ENCODE peak calls at places on chromosomes 11 and 22, in six cellular contexts. One of them, this sample, is unnamed.

GRCh38 chr11:58573451-58574104 is 2.1 kb downstream of the LPXN start:
- DNase-seq in A172: peak
- DNase-seq in LHCN-M2: peak
- DNase-seq in AG08396: peak
- DNase-seq in pancreas: peak
- DNase-seq in KG1: peak
- DNase-seq in this sample: peak

GRCh38 chr22:36938886-36939285 is 25.5 kb downstream of the CSF2RB start:
- DNase-seq in A172: no peak
- DNase-seq in KG1: no peak
- DNase-seq in LHCN-M2: no peak
- DNase-seq in AG08396: no peak
- DNase-seq in pancreas: no peak
- DNase-seq in this sample: no peak

GRCh38 chr22:37355174-37355573 is 72.1 kb downstream of the ELFN2 start:
- DNase-seq in KG1: no peak
- DNase-seq in AG08396: no peak
- DNase-seq in A172: no peak
- DNase-seq in LHCN-M2: no peak
- DNase-seq in pancreas: no peak
- DNase-seq in this sample: no peak

GRCh38 chr11:16791494-16791961 is 53.1 kb downstream of the C11orf58 start:
- DNase-seq in KG1: no peak
- DNase-seq in LHCN-M2: peak
- DNase-seq in pancreas: no peak
- DNase-seq in AG08396: peak
- DNase-seq in A172: peak
- DNase-seq in this sample: peak

GRCh38 chr11:47412152-47412746 is 3.9 kb downstream of the SLC39A13 start:
- DNase-seq in pancreas: peak
- DNase-seq in A172: no peak
- DNase-seq in LHCN-M2: peak
- DNase-seq in AG08396: peak
- DNase-seq in KG1: no peak
- DNase-seq in this sample: peak

GRCh38 chr11:70158757-70159389 is 44.2 kb upstream of the FADD start:
- DNase-seq in A172: no peak
- DNase-seq in KG1: no peak
- DNase-seq in LHCN-M2: no peak
- DNase-seq in AG08396: no peak
- DNase-seq in pancreas: no peak
- DNase-seq in this sample: no peak

GRCh38 chr11:124716596-124716995 is 23.1 kb upstream of the NRGN start:
- DNase-seq in AG08396: no peak
- DNase-seq in pancreas: no peak
- DNase-seq in A172: no peak
- DNase-seq in KG1: no peak
- DNase-seq in LHCN-M2: no peak
- DNase-seq in this sample: no peak

GRCh38 chr11:10373929-10374328 is 69.1 kb downstream of the ADM start:
- DNase-seq in LHCN-M2: no peak
- DNase-seq in pancreas: no peak
- DNase-seq in AG08396: no peak
- DNase-seq in A172: no peak
- DNase-seq in KG1: no peak
- DNase-seq in this sample: no peak

GRCh38 chr11:94576306-94576705 is 9.1 kb downstream of the PIWIL4 start:
- DNase-seq in KG1: no peak
- DNase-seq in A172: no peak
- DNase-seq in pancreas: no peak
- DNase-seq in AG08396: no peak
- DNase-seq in LHCN-M2: no peak
- DNase-seq in this sample: no peak

GRCh38 chr11:6733326-6734030 is 38.3 kb downstream of the OR2AG2 start:
- DNase-seq in A172: no peak
- DNase-seq in pancreas: no peak
- DNase-seq in KG1: no peak
- DNase-seq in AG08396: no peak
- DNase-seq in LHCN-M2: no peak
- DNase-seq in this sample: no peak

GRCh38 chr11:116980136-116980793 is 118.0 kb downstream of the SIK3 start:
- DNase-seq in KG1: no peak
- DNase-seq in pancreas: no peak
- DNase-seq in A172: no peak
- DNase-seq in AG08396: no peak
- DNase-seq in LHCN-M2: no peak
- DNase-seq in this sample: no peak

GRCh38 chr11:11552688-11553087 is 69.1 kb downstream of the GALNT18 start:
- DNase-seq in LHCN-M2: no peak
- DNase-seq in A172: no peak
- DNase-seq in KG1: no peak
- DNase-seq in pancreas: no peak
- DNase-seq in AG08396: no peak
- DNase-seq in this sample: no peak

GRCh38 chr11:116691779-116692178 is 81.0 kb downstream of the BUD13 start:
- DNase-seq in KG1: peak
- DNase-seq in A172: no peak
- DNase-seq in AG08396: peak
- DNase-seq in pancreas: no peak
- DNase-seq in LHCN-M2: peak
- DNase-seq in this sample: peak

GRCh38 chr11:134024420-134025085 is 44.3 kb upstream of the JAM3 start:
- DNase-seq in AG08396: peak
- DNase-seq in pancreas: no peak
- DNase-seq in LHCN-M2: peak
- DNase-seq in A172: peak
- DNase-seq in KG1: no peak
- DNase-seq in this sample: no peak

GRCh38 chr11:6315811-6316425 is 4.4 kb downstream of the CAVIN3 start:
- DNase-seq in AG08396: peak
- DNase-seq in KG1: peak
- DNase-seq in pancreas: peak
- DNase-seq in LHCN-M2: peak
- DNase-seq in A172: peak
- DNase-seq in this sample: peak

GRCh38 chr11:17770048-17770652 is 35.6 kb downstream of the KCNC1 start:
- DNase-seq in A172: no peak
- DNase-seq in pancreas: peak
- DNase-seq in KG1: no peak
- DNase-seq in LHCN-M2: no peak
- DNase-seq in AG08396: no peak
- DNase-seq in this sample: no peak

GRCh38 chr22:36430863-36431262 is 43.1 kb upstream of the MYH9 start:
- DNase-seq in pancreas: peak
- DNase-seq in KG1: no peak
- DNase-seq in AG08396: no peak
- DNase-seq in A172: peak
- DNase-seq in LHCN-M2: peak
- DNase-seq in this sample: no peak

GRCh38 chr11:86438685-86439084 is 64.0 kb downstream of the CCDC81 start:
- DNase-seq in LHCN-M2: peak
- DNase-seq in KG1: no peak
- DNase-seq in AG08396: no peak
- DNase-seq in A172: peak
- DNase-seq in pancreas: no peak
- DNase-seq in this sample: peak

GRCh38 chr11:60155928-60156327 is 27.0 kb downstream of the MS4A6A start:
- DNase-seq in pancreas: no peak
- DNase-seq in AG08396: no peak
- DNase-seq in A172: no peak
- DNase-seq in LHCN-M2: no peak
- DNase-seq in KG1: no peak
- DNase-seq in this sample: no peak

GRCh38 chr11:363948-364761 is 5.1 kb upstream of the B4GALNT4 start:
- DNase-seq in KG1: no peak
- DNase-seq in AG08396: peak
- DNase-seq in pancreas: peak
- DNase-seq in LHCN-M2: peak
- DNase-seq in A172: peak
- DNase-seq in this sample: peak

GRCh38 chr11:104098555-104098954 is 62.1 kb downstream of the DDI1 start:
- DNase-seq in A172: no peak
- DNase-seq in KG1: no peak
- DNase-seq in pancreas: no peak
- DNase-seq in AG08396: no peak
- DNase-seq in LHCN-M2: peak
- DNase-seq in this sample: no peak

GRCh38 chr11:70048279-70049024 is 29.7 kb upstream of the ANO1 start:
- DNase-seq in A172: no peak
- DNase-seq in AG08396: no peak
- DNase-seq in KG1: no peak
- DNase-seq in LHCN-M2: no peak
- DNase-seq in pancreas: no peak
- DNase-seq in this sample: no peak

GRCh38 chr11:44506375-44507016 is 59.0 kb upstream of the CD82 start:
- DNase-seq in A172: peak
- DNase-seq in AG08396: no peak
- DNase-seq in KG1: no peak
- DNase-seq in LHCN-M2: no peak
- DNase-seq in pancreas: no peak
- DNase-seq in this sample: peak

GRCh38 chr11:2886191-2886894 is 768 bp upstream of the CDKN1C start:
- DNase-seq in KG1: no peak
- DNase-seq in pancreas: peak
- DNase-seq in LHCN-M2: no peak
- DNase-seq in A172: no peak
- DNase-seq in AG08396: peak
- DNase-seq in this sample: no peak

GRCh38 chr11:34405079-34405858 is 33.5 kb upstream of the CAT start:
- DNase-seq in A172: peak
- DNase-seq in pancreas: no peak
- DNase-seq in AG08396: no peak
- DNase-seq in LHCN-M2: peak
- DNase-seq in KG1: no peak
- DNase-seq in this sample: peak

GRCh38 chr22:29342577-29343312 is 27.2 kb upstream of the RASL10A start:
- DNase-seq in AG08396: no peak
- DNase-seq in KG1: no peak
- DNase-seq in A172: no peak
- DNase-seq in pancreas: peak
- DNase-seq in LHCN-M2: no peak
- DNase-seq in this sample: no peak

This sample was measured in ACHN.